ENCODE peak calls at places on chromosome 20, in seven cellular contexts. One of them, this sample, is unnamed.

GRCh38 chr20:17612287-17612974 is 42.6 kb downstream of the DSTN start:
- DNase-seq in HT1080: no peak
- DNase-seq in ELR: peak; percentile 71
- DNase-seq in upper lobe of right lung: peak; percentile 69
- DNase-seq in choroid plexus epithelial cell: peak; percentile 87
- DNase-seq in adipocyte: peak; percentile 70
- DNase-seq in AG08396: no peak
- DNase-seq in this sample: peak; percentile 73

GRCh38 chr20:58907481-58908137 is 55.1 kb downstream of the GNAS start:
- DNase-seq in HT1080: peak; percentile 80
- DNase-seq in ELR: peak; percentile 77
- DNase-seq in upper lobe of right lung: peak; percentile 87
- DNase-seq in choroid plexus epithelial cell: peak; percentile 100
- DNase-seq in adipocyte: peak; percentile 100
- DNase-seq in AG08396: peak; percentile 90
- DNase-seq in this sample: peak; percentile 75

GRCh38 chr20:17749979-17750721 is 50.4 kb downstream of the BANF2 start:
- DNase-seq in HT1080: no peak
- DNase-seq in ELR: peak; percentile 31
- DNase-seq in upper lobe of right lung: peak; percentile 77
- DNase-seq in choroid plexus epithelial cell: peak; percentile 56
- DNase-seq in adipocyte: no peak
- DNase-seq in AG08396: no peak
- DNase-seq in this sample: no peak

GRCh38 chr20:8523684-8524083 is 391.6 kb downstream of the PLCB1 start:
- DNase-seq in HT1080: no peak
- DNase-seq in ELR: no peak
- DNase-seq in upper lobe of right lung: no peak
- DNase-seq in choroid plexus epithelial cell: peak; percentile 23
- DNase-seq in adipocyte: no peak
- DNase-seq in AG08396: no peak
- DNase-seq in this sample: no peak

GRCh38 chr20:58308290-58308679 is 1.2 kb upstream of the RAB22A start:
- DNase-seq in HT1080: no peak
- DNase-seq in ELR: no peak
- DNase-seq in upper lobe of right lung: no peak
- DNase-seq in choroid plexus epithelial cell: no peak
- DNase-seq in adipocyte: no peak
- DNase-seq in AG08396: no peak
- DNase-seq in this sample: no peak

GRCh38 chr20:53940883-53941546 is 129.4 kb downstream of the BCAS1 start:
- DNase-seq in HT1080: peak; percentile 93
- DNase-seq in ELR: peak; percentile 91
- DNase-seq in upper lobe of right lung: no peak
- DNase-seq in choroid plexus epithelial cell: peak; percentile 84
- DNase-seq in adipocyte: peak; percentile 61
- DNase-seq in AG08396: peak; percentile 54
- DNase-seq in this sample: peak; percentile 86

GRCh38 chr20:64237316-64237715 is 18.2 kb upstream of the PCMTD2 start:
- DNase-seq in HT1080: no peak
- DNase-seq in ELR: no peak
- DNase-seq in upper lobe of right lung: peak; percentile 60
- DNase-seq in choroid plexus epithelial cell: no peak
- DNase-seq in adipocyte: no peak
- DNase-seq in AG08396: no peak
- DNase-seq in this sample: no peak

GRCh38 chr20:63103402-63104311 is 96.9 kb upstream of the BHLHE23 start:
- DNase-seq in HT1080: no peak
- DNase-seq in ELR: peak; percentile 46
- DNase-seq in upper lobe of right lung: no peak
- DNase-seq in choroid plexus epithelial cell: peak; percentile 7
- DNase-seq in adipocyte: no peak
- DNase-seq in AG08396: no peak
- DNase-seq in this sample: no peak

GRCh38 chr20:9578584-9578983 is 64.2 kb downstream of the LAMP5 start:
- DNase-seq in HT1080: no peak
- DNase-seq in ELR: no peak
- DNase-seq in upper lobe of right lung: no peak
- DNase-seq in choroid plexus epithelial cell: no peak
- DNase-seq in adipocyte: no peak
- DNase-seq in AG08396: no peak
- DNase-seq in this sample: no peak

GRCh38 chr20:37383229-37383989 is 37.5 kb downstream of the SRC start:
- DNase-seq in HT1080: peak; percentile 43
- DNase-seq in ELR: peak; percentile 66
- DNase-seq in upper lobe of right lung: peak; percentile 57
- DNase-seq in choroid plexus epithelial cell: no peak
- DNase-seq in adipocyte: peak; percentile 36
- DNase-seq in AG08396: no peak
- DNase-seq in this sample: peak; percentile 26

GRCh38 chr20:20321917-20322316 is 46.0 kb upstream of the INSM1 start:
- DNase-seq in HT1080: no peak
- DNase-seq in ELR: no peak
- DNase-seq in upper lobe of right lung: no peak
- DNase-seq in choroid plexus epithelial cell: no peak
- DNase-seq in adipocyte: no peak
- DNase-seq in AG08396: no peak
- DNase-seq in this sample: no peak

GRCh38 chr20:62601172-62601571 is 41.1 kb upstream of the SLCO4A1 start:
- DNase-seq in HT1080: no peak
- DNase-seq in ELR: no peak
- DNase-seq in upper lobe of right lung: no peak
- DNase-seq in choroid plexus epithelial cell: no peak
- DNase-seq in adipocyte: no peak
- DNase-seq in AG08396: no peak
- DNase-seq in this sample: no peak

GRCh38 chr20:44704551-44704971 is 10.6 kb upstream of the CCN5 start:
- DNase-seq in HT1080: peak; percentile 36
- DNase-seq in ELR: peak; percentile 94
- DNase-seq in upper lobe of right lung: no peak
- DNase-seq in choroid plexus epithelial cell: peak; percentile 70
- DNase-seq in adipocyte: peak; percentile 54
- DNase-seq in AG08396: no peak
- DNase-seq in this sample: no peak

GRCh38 chr20:48360338-48360698 is 467.5 kb downstream of the PREX1 start:
- DNase-seq in HT1080: no peak
- DNase-seq in ELR: no peak
- DNase-seq in upper lobe of right lung: no peak
- DNase-seq in choroid plexus epithelial cell: no peak
- DNase-seq in adipocyte: no peak
- DNase-seq in AG08396: no peak
- DNase-seq in this sample: no peak

GRCh38 chr20:45406260-45407066 is 1.6 kb upstream of the DBNDD2 start:
- DNase-seq in HT1080: peak; percentile 39
- DNase-seq in ELR: peak; percentile 63
- DNase-seq in upper lobe of right lung: peak; percentile 88
- DNase-seq in choroid plexus epithelial cell: no peak
- DNase-seq in adipocyte: peak; percentile 78
- DNase-seq in AG08396: peak; percentile 70
- DNase-seq in this sample: peak; percentile 22

GRCh38 chr20:48787861-48788375 is 39.9 kb downstream of the PREX1 start:
- DNase-seq in HT1080: peak; percentile 85
- DNase-seq in ELR: peak; percentile 88
- DNase-seq in upper lobe of right lung: peak; percentile 38
- DNase-seq in choroid plexus epithelial cell: peak; percentile 76
- DNase-seq in adipocyte: peak; percentile 73
- DNase-seq in AG08396: peak; percentile 21
- DNase-seq in this sample: peak; percentile 72

This sample was measured in trophoblast cell.